ENCODE peak calls at places on chromosomes 2 and 18, in five cellular contexts. Z is prostate gland, I is lower leg skin, B is upper lobe of right lung, D is foreskin fibroblast. M is an unnamed sample.

GRCh38 chr18:62331581-62332436 is 6.7 kb downstream of the TNFRSF11A start:
- DNase-seq in Z (no peak), I (peak; percentile 39), B (no peak), D (no peak), M (peak; percentile 53)

GRCh38 chr2:126911111-126911796 is 12.6 kb downstream of the TEX51 start:
- DNase-seq in Z (no peak), I (no peak), B (peak; percentile 29), D (no peak), M (peak; percentile 9)

GRCh38 chr2:234249006-234249405 is 198.5 kb downstream of the SPP2 start:
- DNase-seq in Z (no peak), I (no peak), B (no peak), D (no peak), M (no peak)

GRCh38 chr18:43007365-43007764 is 108.1 kb downstream of the RIT2 start:
- DNase-seq in Z (no peak), I (no peak), B (no peak), D (no peak), M (no peak)

GRCh38 chr18:22827741-22828140 is 105.4 kb upstream of the RBBP8 start:
- DNase-seq in Z (no peak), I (no peak), B (no peak), D (no peak), M (no peak)

GRCh38 chr2:136582631-136583205 is 182.6 kb upstream of the THSD7B start:
- DNase-seq in Z (peak; percentile 28), I (no peak), B (no peak), D (peak; percentile 2), M (peak; percentile 18)

GRCh38 chr2:11056614-11057013 is 98.7 kb upstream of the SLC66A3 start:
- DNase-seq in Z (no peak), I (no peak), B (no peak), D (peak; percentile 86), M (no peak)

GRCh38 chr18:48011926-48012469 is 81.5 kb upstream of the SMAD2 start:
- DNase-seq in Z (no peak), I (no peak), B (no peak), D (no peak), M (no peak)

GRCh38 chr2:128312411-128312810 is 6.3 kb downstream of the HS6ST1 start:
- DNase-seq in Z (no peak), I (no peak), B (no peak), D (no peak), M (peak; percentile 11)

GRCh38 chr2:100021798-100022197 is 120.6 kb downstream of the AFF3 start:
- DNase-seq in Z (no peak), I (no peak), B (no peak), D (no peak), M (no peak)

GRCh38 chr2:200509227-200509607 is 651 bp downstream of the KCTD18 start:
- DNase-seq in Z (no peak), I (no peak), B (no peak), D (peak; percentile 38), M (peak; percentile 36)

GRCh38 chr18:62832282-62832681 is 116.9 kb downstream of the PHLPP1 start:
- DNase-seq in Z (no peak), I (no peak), B (no peak), D (no peak), M (no peak)

GRCh38 chr2:162574615-162575452 is 230.9 kb downstream of the GCA start:
- DNase-seq in Z (no peak), I (no peak), B (no peak), D (no peak), M (peak; percentile 25)

GRCh38 chr2:224793961-224794360 is 77.8 kb upstream of the CCDC195 start:
- DNase-seq in Z (no peak), I (peak; percentile 51), B (no peak), D (peak; percentile 79), M (no peak)

GRCh38 chr2:222193328-222194008 is 105.3 kb downstream of the PAX3 start:
- DNase-seq in Z (no peak), I (no peak), B (no peak), D (peak; percentile 47), M (no peak)

GRCh38 chr2:69386376-69386775 is 651 bp downstream of the GFPT1 start:
- DNase-seq in Z (no peak), I (no peak), B (no peak), D (peak; percentile 15), M (no peak)

GRCh38 chr2:218289639-218290315 is 2.5 kb downstream of the TMBIM1 start:
- DNase-seq in Z (peak; percentile 58), I (peak; percentile 83), B (no peak), D (peak; percentile 69), M (peak; percentile 60)

GRCh38 chr2:62304429-62305417 is 108.8 kb downstream of the B3GNT2 start:
- DNase-seq in Z (peak; percentile 28), I (no peak), B (peak; percentile 83), D (peak; percentile 38), M (peak; percentile 86)

GRCh38 chr2:195559431-195559914 is 97.6 kb upstream of the SLC39A10 start:
- DNase-seq in Z (no peak), I (no peak), B (no peak), D (peak; percentile 85), M (peak; percentile 46)

GRCh38 chr2:223855426-223855825 is 18.0 kb upstream of the AP1S3 start:
- DNase-seq in Z (no peak), I (no peak), B (no peak), D (peak; percentile 61), M (no peak)

GRCh38 chr2:5589183-5589582 is 103.0 kb upstream of the SOX11 start:
- DNase-seq in Z (no peak), I (no peak), B (no peak), D (no peak), M (no peak)

GRCh38 chr2:100412866-100413265 is 4.6 kb downstream of the CHST10 start:
- DNase-seq in Z (no peak), I (no peak), B (no peak), D (no peak), M (no peak)

GRCh38 chr18:79693561-79694205 is 14.1 kb downstream of the CTDP1 start:
- DNase-seq in Z (no peak), I (no peak), B (no peak), D (no peak), M (no peak)

GRCh38 chr2:44766220-44766619 is 175.3 kb upstream of the SIX3 start:
- DNase-seq in Z (no peak), I (no peak), B (no peak), D (no peak), M (no peak)

GRCh38 chr2:39996653-39997080 is 217.6 kb upstream of the THUMPD2 start:
- DNase-seq in Z (no peak), I (no peak), B (no peak), D (peak; percentile 71), M (no peak)

GRCh38 chr2:109647636-109648035 is 33.5 kb downstream of the SOWAHC start:
- DNase-seq in Z (no peak), I (no peak), B (no peak), D (peak; percentile 73), M (no peak)

GRCh38 chr2:120238728-120239487 is 13.7 kb upstream of the RALB start:
- DNase-seq in Z (no peak), I (no peak), B (no peak), D (peak; percentile 93), M (peak; percentile 90)

GRCh38 chr2:74457549-74458131 is 598 bp upstream of the WBP1 start:
- DNase-seq in Z (peak; percentile 69), I (peak; percentile 57), B (peak; percentile 87), D (peak; percentile 63), M (peak; percentile 83)

GRCh38 chr2:44244135-44244871 is 31.0 kb upstream of the SLC3A1 start:
- DNase-seq in Z (peak; percentile 77), I (peak; percentile 45), B (no peak), D (peak; percentile 82), M (peak; percentile 64)

GRCh38 chr2:1494906-1495305 is 81.6 kb downstream of the TPO start:
- DNase-seq in Z (no peak), I (no peak), B (no peak), D (no peak), M (no peak)

GRCh38 chr2:172510083-172510482 is 45.8 kb upstream of the PDK1 start:
- DNase-seq in Z (no peak), I (no peak), B (no peak), D (no peak), M (no peak)

GRCh38 chr2:14385043-14385442 is 247.5 kb upstream of the LRATD1 start:
- DNase-seq in Z (no peak), I (no peak), B (no peak), D (no peak), M (no peak)

GRCh38 chr2:127479219-127479825 is 47.0 kb downstream of the IWS1 start:
- DNase-seq in Z (no peak), I (no peak), B (no peak), D (peak; percentile 68), M (no peak)

GRCh38 chr2:44974064-44974715 is 32.7 kb downstream of the SIX3 start:
- DNase-seq in Z (no peak), I (no peak), B (no peak), D (peak; percentile 82), M (peak; percentile 37)

GRCh38 chr2:165778653-165779451 is 15.2 kb downstream of the GALNT3 start:
- DNase-seq in Z (no peak), I (no peak), B (no peak), D (peak; percentile 30), M (no peak)

DNA sequence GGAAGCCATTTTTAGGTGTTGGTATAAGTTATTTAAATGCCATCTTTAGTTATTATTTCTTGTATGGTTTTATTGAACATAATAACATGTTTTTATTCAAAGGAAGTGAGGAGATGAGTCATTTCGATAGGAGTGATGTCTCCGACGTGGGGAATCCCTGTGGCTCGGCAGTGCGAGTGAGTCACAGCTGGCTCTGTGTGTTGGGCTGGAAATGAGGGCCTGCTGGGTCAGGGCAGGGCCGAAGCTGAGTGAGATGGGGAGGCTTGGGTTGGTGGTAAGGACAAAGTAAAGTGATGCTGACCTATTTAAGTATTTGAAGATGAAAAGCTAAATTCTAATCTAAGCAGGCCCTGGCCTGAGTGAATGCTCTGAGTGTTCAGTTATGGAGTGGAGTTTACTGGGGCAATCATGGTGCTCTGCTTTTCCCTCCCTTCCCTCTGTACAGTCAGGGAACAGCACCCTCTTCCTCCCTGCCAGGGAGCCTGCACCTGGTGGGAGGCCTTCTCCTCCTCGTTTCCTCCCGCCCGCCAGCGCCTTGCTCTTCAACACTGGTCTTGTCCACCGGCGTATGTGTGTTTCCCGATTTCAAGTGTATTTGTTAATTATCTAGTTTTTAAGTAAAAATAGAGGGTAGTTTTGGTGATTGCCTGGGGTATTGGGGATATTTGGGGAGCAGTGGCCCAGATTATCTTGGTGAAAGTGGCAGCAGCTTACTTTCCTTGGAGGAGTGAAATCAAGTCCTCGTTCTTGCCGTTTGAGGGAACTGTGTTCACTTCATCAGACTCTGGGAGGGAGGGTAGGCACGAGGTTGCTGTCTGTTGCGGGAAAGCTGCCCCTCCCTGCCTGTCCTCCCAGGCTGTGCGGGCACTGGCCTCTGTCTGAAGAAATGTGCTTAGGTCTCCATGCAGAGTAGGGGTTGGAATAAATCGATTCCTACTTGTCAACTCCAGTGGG is 157.0 kb downstream of the LDLRAD4 start:
- DNase-seq in Z (no peak), I (peak; percentile 71), B (no peak), D (peak; percentile 84), M (no peak)
- H3K4me3 ChIP-seq in Z (no peak overlapping the region), I (no peak overlapping the region), B (no peak overlapping the region), D (no peak overlapping the region), M (no peak overlapping the region)

GRCh38 chr2:25043241-25043867 is 1.5 kb downstream of the EFR3B start:
- DNase-seq in Z (no peak), I (no peak), B (no peak), D (peak; percentile 85), M (no peak)
- H3K4me3 ChIP-seq in Z (peak overlapping the region; percentile 58), I (no peak overlapping the region), B (peak overlapping the region; percentile 80), D (peak overlapping the region; percentile 60), M (no peak overlapping the region)

GRCh38 chr2:241219030-241219382 is 30.5 kb downstream of the ANO7 start:
- DNase-seq in Z (no peak), I (no peak), B (no peak), D (no peak), M (no peak)
- H3K4me3 ChIP-seq in Z (peak overlapping the region; percentile 43), I (no peak overlapping the region), B (peak overlapping the region; percentile 55), D (peak overlapping the region; percentile 52), M (peak overlapping the region; percentile 50)

GRCh38 chr2:231765496-231765929 is 15.6 kb downstream of the PDE6D start:
- DNase-seq in Z (no peak), I (no peak), B (no peak), D (no peak), M (no peak)
- H3K4me3 ChIP-seq in Z (no peak overlapping the region), I (no peak overlapping the region), B (no peak overlapping the region), D (no peak overlapping the region), M (no peak overlapping the region)